ENCODE peak calls at places on chromosomes 6 and 20, in five cellular contexts. G is tibial artery, B is AG04450, D is kidney glomerular epithelial cell, Q is KG1. U is an unnamed sample.

GRCh38 chr6:135234492-135234780 is 53.3 kb downstream of the MYB start:
- DNase-seq in Q (no peak), B (no peak), D (no peak), G (no peak), U (no peak)

GRCh38 chr20:59559863-59560262 is 44.5 kb upstream of the PHACTR3 start:
- DNase-seq in G (no peak), B (no peak), D (no peak), Q (no peak), U (no peak)

GRCh38 chr6:6494677-6495076 is 93.8 kb upstream of the LY86 start:
- DNase-seq in Q (peak), G (peak), B (no peak), D (peak), U (no peak)

GRCh38 chr6:106927531-106928398 is 46.8 kb downstream of the CD24 start:
- DNase-seq in Q (peak), G (no peak), B (no peak), D (peak), U (no peak)

GRCh38 chr6:88855521-88856152 is 107.8 kb downstream of the RNGTT start:
- DNase-seq in D (no peak), B (no peak), G (no peak), Q (no peak), U (no peak)

GRCh38 chr20:11387189-11387754 is 530.4 kb upstream of the BTBD3 start:
- DNase-seq in D (peak), G (no peak), B (peak), Q (no peak), U (no peak)

GRCh38 chr20:63006611-63007471 is at the start of gene BHLHE23:
- DNase-seq in D (no peak), B (no peak), Q (no peak), G (no peak), U (no peak)

GRCh38 chr6:94498099-94498498 is 1078.7 kb upstream of the EPHA7 start:
- DNase-seq in D (no peak), Q (no peak), G (no peak), B (no peak), U (no peak)

GRCh38 chr6:96302991-96303390 is 218.6 kb upstream of the UFL1 start:
- DNase-seq in B (no peak), D (no peak), G (no peak), Q (no peak), U (no peak)

GRCh38 chr20:2507464-2507863 is 1.3 kb downstream of the ZNF343 start:
- DNase-seq in G (no peak), D (no peak), Q (no peak), B (no peak), U (no peak)

GRCh38 chr20:54078296-54078695 is 7.9 kb upstream of the BCAS1 start:
- DNase-seq in G (no peak), B (no peak), Q (peak), D (no peak), U (peak)

GRCh38 chr6:169000022-169000421 is 253.6 kb downstream of the THBS2 start:
- DNase-seq in B (no peak), Q (no peak), D (no peak), G (no peak), U (no peak)

GRCh38 chr6:88870728-88871330 is 92.6 kb downstream of the RNGTT start:
- DNase-seq in D (peak), B (peak), Q (peak), G (no peak), U (peak)

GRCh38 chr6:14286144-14286543 is 168.6 kb downstream of the CD83 start:
- DNase-seq in G (peak), B (peak), D (peak), Q (no peak), U (no peak)

GRCh38 chr6:17115251-17116089 is 13.6 kb downstream of the STMND1 start:
- DNase-seq in G (no peak), B (peak), D (peak), Q (no peak), U (no peak)

GRCh38 chr6:139925894-139926641 is 551.6 kb upstream of the CITED2 start:
- DNase-seq in G (peak), D (no peak), Q (no peak), B (peak), U (no peak)

GRCh38 chr6:2124260-2124709 is 121.1 kb downstream of the GMDS start:
- DNase-seq in G (peak), B (no peak), D (no peak), Q (no peak), U (peak)

GRCh38 chr20:19185083-19185482 is 27.4 kb upstream of the SLC24A3 start:
- DNase-seq in D (no peak), B (no peak), G (no peak), Q (no peak), U (no peak)